ENCODE peak calls at places on chromosomes 5 and 9, in seven cellular contexts. M is left lung, Q is heart left ventricle, J is heart right ventricle, N is PC-3, L is psoas muscle, T is choroid plexus epithelial cell. R is an unnamed sample.
A peak's percentile ranks its signal among the peaks of the same experiment; 100 is the strongest.

GRCh38 chr9:132451276-132451675 is 41.3 kb downstream of the CFAP77 start:
- DNase-seq in M (no peak), J (no peak), L (no peak), Q (no peak), N (no peak), T (no peak), R (no peak)

GRCh38 chr5:62779010-62779422 is 200.4 kb downstream of the LRRC70 start:
- DNase-seq in M (no peak), T (peak; percentile 76), J (no peak), L (no peak), N (peak; percentile 64), Q (peak; percentile 17), R (peak; percentile 70)

GRCh38 chr5:77066191-77066590 is 20.9 kb downstream of the ZBED3 start:
- DNase-seq in T (no peak), N (no peak), J (no peak), Q (no peak), L (no peak), M (no peak), R (no peak)

GRCh38 chr5:84685121-84685520 is 300.4 kb upstream of the EDIL3 start:
- DNase-seq in T (no peak), L (no peak), N (no peak), Q (no peak), J (no peak), M (no peak), R (no peak)

GRCh38 chr5:89313044-89313443 is 430.1 kb upstream of the MEF2C start:
- DNase-seq in L (no peak), M (no peak), T (peak; percentile 68), N (peak; percentile 82), Q (no peak), J (no peak), R (peak; percentile 90)

GRCh38 chr5:54868511-54869483 is 116.6 kb downstream of the ESM1 start:
- DNase-seq in L (no peak), M (no peak), J (no peak), T (no peak), Q (no peak), N (no peak), R (no peak)

GRCh38 chr9:79969866-79970265 is 398.1 kb downstream of the TLE4 start:
- DNase-seq in L (no peak), N (no peak), T (no peak), M (no peak), J (no peak), Q (no peak), R (no peak)

GRCh38 chr9:77158772-77159513 is 18.4 kb upstream of the VPS13A start:
- DNase-seq in J (no peak), Q (no peak), N (no peak), T (peak; percentile 88), L (no peak), M (no peak), R (peak; percentile 96)

GRCh38 chr5:61822584-61822983 is 483.4 kb upstream of the KIF2A start:
- DNase-seq in Q (no peak), N (no peak), L (no peak), M (no peak), J (no peak), T (no peak), R (no peak)

GRCh38 chr9:82681809-82682208 is 381.1 kb downstream of the RASEF start:
- DNase-seq in Q (no peak), N (no peak), T (no peak), J (no peak), L (no peak), M (no peak), R (no peak)

GRCh38 chr5:53041071-53041692 is 52.0 kb downstream of the ITGA2 start:
- DNase-seq in L (no peak), T (peak; percentile 71), Q (no peak), J (no peak), M (no peak), N (no peak), R (no peak)

GRCh38 chr9:121259935-121260334 is 8.0 kb upstream of the GSN start:
- DNase-seq in Q (no peak), M (no peak), T (no peak), N (no peak), J (no peak), L (no peak), R (no peak)

GRCh38 chr9:136711751-136712689 is at the start of gene DIPK1B:
- DNase-seq in N (no peak), J (no peak), T (no peak), L (no peak), M (peak; percentile 75), Q (no peak), R (no peak)

GRCh38 chr5:8861764-8862163 is 684.1 kb downstream of the SEMA5A start:
- DNase-seq in N (peak; percentile 37), L (no peak), J (no peak), M (no peak), Q (no peak), T (no peak), R (no peak)

GRCh38 chr9:111819360-111819759 is 24.6 kb upstream of the SHOC1 start:
- DNase-seq in L (no peak), N (no peak), J (no peak), T (no peak), M (no peak), Q (no peak), R (no peak)

GRCh38 chr5:150538007-150538917 is 30.3 kb downstream of the NDST1 start:
- DNase-seq in M (no peak), N (peak; percentile 50), T (peak; percentile 28), Q (no peak), L (no peak), J (peak; percentile 47), R (peak; percentile 64)

GRCh38 chr5:75837258-75837841 is 120.1 kb upstream of the POC5 start:
- DNase-seq in L (no peak), M (no peak), T (no peak), J (no peak), N (no peak), Q (no peak), R (no peak)

GRCh38 chr5:8019719-8020218 is 150.8 kb downstream of the MTRR start:
- DNase-seq in T (no peak), J (no peak), M (no peak), Q (no peak), L (no peak), N (no peak), R (no peak)

GRCh38 chr5:35050541-35051126 is 2.9 kb upstream of the AGXT2 start:
- DNase-seq in L (no peak), T (no peak), M (no peak), N (no peak), J (no peak), Q (no peak), R (no peak)

GRCh38 chr5:87121315-87122170 is 146.1 kb upstream of the RASA1 start:
- DNase-seq in T (peak; percentile 92), J (no peak), N (peak; percentile 96), L (no peak), M (no peak), Q (no peak), R (peak; percentile 93)

GRCh38 chr5:133421394-133421793 is 190.9 kb downstream of the FSTL4 start:
- DNase-seq in Q (no peak), J (no peak), L (no peak), N (peak; percentile 44), T (peak; percentile 60), M (no peak), R (peak; percentile 30)

GRCh38 chr5:113807384-113808053 is 294.0 kb downstream of the YTHDC2 start:
- DNase-seq in Q (no peak), N (no peak), L (no peak), T (no peak), J (no peak), M (no peak), R (no peak)

GRCh38 chr5:140631831-140632365 is 1.1 kb downstream of the CD14 start:
- DNase-seq in T (no peak), M (peak; percentile 86), J (no peak), N (no peak), L (peak; percentile 25), Q (no peak), R (no peak)
- H3K4me3 ChIP-seq in T (peak overlapping the region; percentile 57), M (peak overlapping the region; percentile 64), J (peak overlapping the region; percentile 68), N (no peak overlapping the region), L (peak overlapping the region; percentile 75), Q (peak overlapping the region; percentile 61), R (peak overlapping the region; percentile 41)

GRCh38 chr5:140073296-140073695 is 30.2 kb upstream of the NRG2 start:
- DNase-seq in M (no peak), N (peak; percentile 45), Q (no peak), J (no peak), T (peak; percentile 38), L (no peak), R (peak; percentile 4)
- TF ChIP-seq CTCF in M (peak; percentile 47), N (peak; percentile 73), Q (peak; percentile 81), J (peak; percentile 81), T (peak; percentile 47), L (peak; percentile 76), R (peak; percentile 17)

GRCh38 chr5:138339086-138339456 is 1.0 kb downstream of the FAM53C start:
- DNase-seq in N (no peak), L (no peak), Q (no peak), J (no peak), M (no peak), T (no peak), R (peak; percentile 36)

GRCh38 chr5:138339464-138339863 is 1.4 kb downstream of the FAM53C start:
- DNase-seq in T (no peak), M (no peak), L (no peak), N (no peak), J (no peak), Q (no peak), R (no peak)

GRCh38 chr5:138337685-138338410 is at the start of gene FAM53C:
- DNase-seq in L (peak; percentile 92), N (peak; percentile 82), Q (peak; percentile 93), J (peak; percentile 90), T (peak; percentile 96), M (peak; percentile 98), R (peak; percentile 92)

GRCh38 chr5:138338411-138339085 is 482 bp downstream of the FAM53C start:
- DNase-seq in T (no peak), M (no peak), Q (no peak), N (no peak), J (no peak), L (no peak), R (no peak)

GRCh38 chr5:138340008-138340407 is 1.9 kb downstream of the FAM53C start:
- DNase-seq in M (no peak), N (no peak), L (no peak), J (no peak), T (no peak), Q (no peak), R (no peak)
- H3K4me3 ChIP-seq in M (peak overlapping the region; percentile 79), N (peak overlapping the region; percentile 98), L (peak overlapping the region; percentile 73), J (peak overlapping the region; percentile 97), T (peak overlapping the region; percentile 91), Q (peak overlapping the region; percentile 83), R (peak overlapping the region; percentile 87)

GRCh38 chr5:135978993-135979392 is 24.2 kb upstream of the LECT2 start:
- DNase-seq in J (no peak), Q (no peak), T (no peak), M (no peak), N (no peak), L (no peak), R (no peak)

GRCh38 chr5:135978212-135978631 is 23.4 kb upstream of the LECT2 start:
- DNase-seq in Q (no peak), N (no peak), M (no peak), J (no peak), L (no peak), T (peak; percentile 10), R (no peak)

GRCh38 chr5:135979510-135979909 is 24.7 kb upstream of the LECT2 start:
- DNase-seq in L (no peak), T (peak; percentile 90), J (no peak), N (no peak), Q (no peak), M (no peak), R (no peak)

GRCh38 chr5:135976216-135976615 is 21.4 kb upstream of the LECT2 start:
- DNase-seq in T (no peak), L (no peak), N (no peak), J (no peak), Q (no peak), M (no peak), R (peak; percentile 9)

GRCh38 chr5:135977375-135977928 is 22.7 kb upstream of the LECT2 start:
- DNase-seq in M (peak; percentile 95), Q (peak; percentile 54), J (peak; percentile 79), N (no peak), L (peak; percentile 74), T (peak; percentile 38), R (peak; percentile 79)
- TF ChIP-seq CTCF in M (peak; percentile 87), Q (peak; percentile 59), J (peak; percentile 62), N (peak; percentile 20), L (peak; percentile 66), T (peak; percentile 58), R (peak; percentile 78)

R was measured in epithelial cell of esophagus.